ENCODE peak calls at places on chromosomes 13 and 19, in nine cellular contexts. R is CD8-positive, alpha-beta T cell; W is cardiac muscle cell; Y is dorsolateral prefrontal cortex; I is AG09309; U is AG10803; K is hepatocyte; A is A549; G is right lobe of liver. H is an unnamed sample.

GRCh38 chr19:3480383-3481091 is at the start of gene SMIM24:
- DNase-seq in R (no peak), W (no peak), Y (no peak), I (no peak), U (no peak), K (peak), A (no peak), G (no peak), H (no peak)

GRCh38 chr13:39600766-39601165 is 2.2 kb downstream of the LHFPL6 start:
- DNase-seq in R (no peak), W (no peak), Y (no peak), I (no peak), U (no peak), K (no peak), A (no peak), G (no peak), H (no peak)

GRCh38 chr13:81184556-81185265 is 843.8 kb upstream of the SPRY2 start:
- DNase-seq in R (no peak), W (no peak), Y (no peak), I (no peak), U (no peak), K (no peak), A (no peak), G (no peak), H (no peak)

GRCh38 chr19:33063356-33064116 is 1.2 kb downstream of the RHPN2 start:
- DNase-seq in R (no peak), W (peak), Y (no peak), I (no peak), U (peak), K (peak), A (no peak), G (peak), H (no peak)

GRCh38 chr19:15828121-15828620 is 12.7 kb upstream of the OR10H1 start:
- DNase-seq in R (no peak), W (no peak), Y (no peak), I (no peak), U (no peak), K (no peak), A (no peak), G (no peak), H (no peak)

GRCh38 chr13:40786568-40786996 is 2.8 kb upstream of the SLC25A15 start:
- DNase-seq in R (no peak), W (no peak), Y (no peak), I (no peak), U (no peak), K (no peak), A (no peak), G (peak), H (no peak)

GRCh38 chr13:91647361-91647970 is 249.0 kb downstream of the GPC5 start:
- DNase-seq in R (no peak), W (no peak), Y (no peak), I (no peak), U (no peak), K (peak), A (no peak), G (no peak), H (peak)

GRCh38 chr13:46804391-46804815 is 7.4 kb upstream of the ESD start:
- DNase-seq in R (no peak), W (no peak), Y (no peak), I (peak), U (peak), K (no peak), A (peak), G (no peak), H (no peak)

GRCh38 chr13:28493740-28494536 is 990 bp downstream of the FLT1 start:
- DNase-seq in R (no peak), W (peak), Y (no peak), I (no peak), U (no peak), K (no peak), A (no peak), G (peak), H (no peak)

GRCh38 chr19:51716925-51717324 is 6.9 kb downstream of the HAS1 start:
- DNase-seq in R (no peak), W (no peak), Y (no peak), I (no peak), U (no peak), K (no peak), A (no peak), G (no peak), H (no peak)

GRCh38 chr13:114063545-114064515 is 68.6 kb downstream of the RASA3 start:
- DNase-seq in R (peak), W (no peak), Y (no peak), I (peak), U (peak), K (no peak), A (no peak), G (peak), H (peak)

GRCh38 chr19:5038631-5039271 is 69.8 kb downstream of the KDM4B start:
- DNase-seq in R (no peak), W (no peak), Y (no peak), I (no peak), U (peak), K (no peak), A (peak), G (no peak), H (peak)

GRCh38 chr13:23743269-23743668 is 145.9 kb downstream of the MIPEP start:
- DNase-seq in R (no peak), W (no peak), Y (no peak), I (no peak), U (no peak), K (no peak), A (no peak), G (no peak), H (no peak)

GRCh38 chr19:29771708-29772415 is 39.9 kb upstream of the CCNE1 start:
- DNase-seq in R (peak), W (peak), Y (peak), I (peak), U (peak), K (peak), A (peak), G (peak), H (peak)

GRCh38 chr13:110137677-110138008 is 169.3 kb downstream of the COL4A1 start:
- DNase-seq in R (no peak), W (peak), Y (peak), I (no peak), U (peak), K (peak), A (peak), G (peak), H (peak)

GRCh38 chr19:28067882-28068281 is 1145.1 kb downstream of the UQCRFS1 start:
- DNase-seq in R (no peak), W (no peak), Y (no peak), I (no peak), U (no peak), K (no peak), A (no peak), G (no peak), H (peak)

GRCh38 chr19:46347572-46347883 is 641 bp downstream of the PPP5C start:
- DNase-seq in R (no peak), W (no peak), Y (no peak), I (no peak), U (no peak), K (no peak), A (no peak), G (no peak), H (no peak)

GRCh38 chr19:46346821-46347571 is at the start of gene PPP5C:
- DNase-seq in R (peak), W (peak), Y (peak), I (peak), U (peak), K (peak), A (peak), G (peak), H (peak)

GRCh38 chr19:46350029-46350757 is 3.3 kb downstream of the PPP5C start:
- DNase-seq in R (no peak), W (no peak), Y (no peak), I (no peak), U (no peak), K (no peak), A (no peak), G (no peak), H (peak)

GRCh38 chr19:46349311-46349993 is 2.6 kb downstream of the PPP5C start:
- DNase-seq in R (no peak), W (peak), Y (no peak), I (no peak), U (no peak), K (no peak), A (no peak), G (no peak), H (peak)

GRCh38 chr19:46347985-46348384 is 1.1 kb downstream of the PPP5C start:
- DNase-seq in R (no peak), W (no peak), Y (no peak), I (no peak), U (no peak), K (no peak), A (no peak), G (no peak), H (no peak)
- H3K4me3 ChIP-seq in R (peak), W (peak), Y (peak), I (peak), U (peak), K (peak), A (peak), G (no peak), H (peak)

GRCh38 chr13:32262165-32262564 is 53.0 kb downstream of the ZAR1L start:
- DNase-seq in R (no peak), W (no peak), Y (no peak), I (no peak), U (no peak), K (no peak), A (no peak), G (no peak), H (no peak)

GRCh38 chr13:32257649-32258048 is 57.5 kb downstream of the ZAR1L start:
- DNase-seq in R (no peak), W (no peak), Y (no peak), I (no peak), U (no peak), K (no peak), A (no peak), G (no peak), H (no peak)

GRCh38 chr13:32256243-32256642 is 58.9 kb downstream of the ZAR1L start:
- DNase-seq in R (no peak), W (no peak), Y (no peak), I (no peak), U (no peak), K (no peak), A (no peak), G (peak), H (no peak)

GRCh38 chr13:32261567-32261966 is 53.6 kb downstream of the ZAR1L start:
- DNase-seq in R (no peak), W (peak), Y (peak), I (peak), U (peak), K (peak), A (no peak), G (peak), H (no peak)

DNA sequence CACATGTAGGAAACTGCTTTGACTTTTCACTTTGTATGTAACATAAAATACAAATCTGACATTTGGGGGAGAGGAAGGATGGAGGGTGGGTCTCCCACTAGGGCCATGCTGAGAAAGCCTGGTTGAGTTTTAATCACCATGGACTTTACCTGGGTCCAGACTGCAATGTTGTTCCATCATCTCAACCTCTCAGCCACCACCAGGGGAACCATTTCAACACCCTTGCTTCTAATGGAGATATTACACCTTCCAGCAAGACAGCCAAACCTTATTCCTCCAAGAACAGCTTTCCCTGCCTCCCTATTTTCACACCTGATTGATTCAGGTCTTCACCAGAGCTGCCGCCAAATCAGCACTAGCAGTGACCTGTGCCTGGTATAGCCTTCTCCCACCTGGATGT is 56.0 kb downstream of the ZAR1L start:
- DNase-seq in R (no peak), W (no peak), Y (no peak), I (no peak), U (no peak), K (no peak), A (no peak), G (no peak), H (no peak)
- TF ChIP-seq CTCF in R (no peak), W (no peak), Y (no peak), I (no peak), U (no peak), K (no peak), A (no peak), G (no peak), H (peak)

GRCh38 chr13:37198629-37199028 is 93.2 kb upstream of the CSNK1A1L start:
- DNase-seq in R (no peak), W (no peak), Y (no peak), I (no peak), U (no peak), K (no peak), A (no peak), G (no peak), H (no peak)

GRCh38 chr13:37192986-37193385 is 87.5 kb upstream of the CSNK1A1L start:
- DNase-seq in R (no peak), W (no peak), Y (no peak), I (no peak), U (peak), K (no peak), A (no peak), G (no peak), H (no peak)

DNA sequence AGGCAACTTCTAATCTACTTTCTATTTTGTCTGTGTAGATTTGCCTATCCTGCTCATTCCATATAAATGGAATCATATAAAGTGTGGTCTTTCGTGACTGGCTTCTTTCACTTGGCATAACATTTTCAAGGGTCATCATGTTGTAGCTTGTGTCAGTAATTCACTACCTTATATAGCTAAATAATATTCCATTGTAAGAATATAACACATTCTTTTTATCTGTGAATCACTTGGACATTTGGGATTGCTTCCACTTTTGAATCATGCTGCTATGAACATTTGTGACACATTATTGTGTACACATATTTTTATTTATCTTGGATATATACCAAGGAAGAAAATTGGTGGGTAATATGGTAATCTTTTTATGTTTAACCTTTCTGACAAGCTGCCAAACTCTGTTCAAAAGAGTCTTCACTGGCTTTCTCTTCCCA is 89.0 kb upstream of the CSNK1A1L start:
- DNase-seq in R (no peak), W (no peak), Y (no peak), I (peak), U (peak), K (no peak), A (no peak), G (no peak), H (no peak)
- H3K4me3 ChIP-seq in R (no peak), W (no peak), Y (no peak), I (no peak), U (no peak), K (no peak), A (no peak), G (no peak), H (no peak)

GRCh38 chr19:9914315-9915207 is 21.8 kb downstream of the OLFM2 start:
- DNase-seq in R (peak), W (peak), Y (peak), I (no peak), U (peak), K (peak), A (peak), G (peak), H (peak)
- TF ChIP-seq CTCF in R (peak), W (peak), Y (peak), I (peak), U (peak), K (peak), A (peak), G (peak), H (peak)

DNA sequence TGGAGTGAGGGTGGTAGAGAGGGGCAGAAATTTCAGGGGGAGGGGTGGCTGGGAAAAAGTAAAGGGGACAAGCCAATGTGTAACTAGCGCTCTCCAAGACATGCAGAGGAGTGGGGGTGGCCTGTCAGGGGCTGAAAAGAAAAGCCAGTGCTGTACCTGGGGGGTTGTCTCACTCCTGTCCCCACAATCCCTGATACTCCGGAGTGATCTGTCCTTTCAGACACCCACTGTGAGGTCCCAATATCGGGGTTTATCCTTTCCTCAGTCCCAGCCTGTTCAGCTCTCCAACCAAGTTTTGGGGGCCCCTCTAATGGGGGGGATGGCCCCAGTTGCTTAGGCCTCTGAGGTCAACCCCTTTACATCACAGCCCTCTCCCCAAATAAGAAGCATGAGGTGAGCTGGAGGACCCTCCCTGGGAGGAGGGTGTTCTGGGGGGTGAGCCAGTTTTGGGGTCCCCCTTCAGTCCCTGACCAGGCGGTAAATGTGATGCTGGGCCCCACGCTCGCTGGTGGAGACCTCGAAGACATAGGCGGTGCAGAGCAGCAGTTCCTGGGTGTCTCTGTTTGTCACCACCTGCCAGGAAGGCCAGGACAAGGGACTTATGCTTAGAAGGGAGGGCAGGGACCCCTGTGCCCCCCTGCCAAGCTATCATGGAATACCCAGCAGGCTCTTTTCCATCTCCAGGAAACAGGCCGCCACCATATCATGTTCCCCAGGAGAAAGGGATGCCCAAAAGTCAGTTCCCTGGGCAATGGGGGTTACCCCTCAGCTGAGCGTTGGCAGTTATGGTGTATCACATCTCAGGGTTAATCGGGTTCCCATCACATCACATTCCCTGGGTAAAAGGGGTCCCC is 5.9 kb downstream of the CD37 start:
- DNase-seq in R (no peak), W (no peak), Y (no peak), I (no peak), U (no peak), K (no peak), A (no peak), G (no peak), H (no peak)
- H3K4me3 ChIP-seq in R (no peak), W (no peak), Y (no peak), I (no peak), U (no peak), K (no peak), A (no peak), G (no peak), H (no peak)

GRCh38 chr13:26480246-26480855 is 77.1 kb upstream of the WASF3 start:
- DNase-seq in R (no peak), W (no peak), Y (no peak), I (peak), U (peak), K (peak), A (no peak), G (no peak), H (no peak)

GRCh38 chr13:26484196-26484595 is 73.3 kb upstream of the WASF3 start:
- DNase-seq in R (no peak), W (no peak), Y (no peak), I (no peak), U (no peak), K (no peak), A (no peak), G (no peak), H (no peak)

GRCh38 chr13:26485288-26485687 is 72.2 kb upstream of the WASF3 start:
- DNase-seq in R (no peak), W (no peak), Y (no peak), I (no peak), U (no peak), K (no peak), A (no peak), G (no peak), H (no peak)

GRCh38 chr13:26483546-26483945 is 73.9 kb upstream of the WASF3 start:
- DNase-seq in R (no peak), W (no peak), Y (no peak), I (no peak), U (no peak), K (no peak), A (no peak), G (no peak), H (no peak)

DNA sequence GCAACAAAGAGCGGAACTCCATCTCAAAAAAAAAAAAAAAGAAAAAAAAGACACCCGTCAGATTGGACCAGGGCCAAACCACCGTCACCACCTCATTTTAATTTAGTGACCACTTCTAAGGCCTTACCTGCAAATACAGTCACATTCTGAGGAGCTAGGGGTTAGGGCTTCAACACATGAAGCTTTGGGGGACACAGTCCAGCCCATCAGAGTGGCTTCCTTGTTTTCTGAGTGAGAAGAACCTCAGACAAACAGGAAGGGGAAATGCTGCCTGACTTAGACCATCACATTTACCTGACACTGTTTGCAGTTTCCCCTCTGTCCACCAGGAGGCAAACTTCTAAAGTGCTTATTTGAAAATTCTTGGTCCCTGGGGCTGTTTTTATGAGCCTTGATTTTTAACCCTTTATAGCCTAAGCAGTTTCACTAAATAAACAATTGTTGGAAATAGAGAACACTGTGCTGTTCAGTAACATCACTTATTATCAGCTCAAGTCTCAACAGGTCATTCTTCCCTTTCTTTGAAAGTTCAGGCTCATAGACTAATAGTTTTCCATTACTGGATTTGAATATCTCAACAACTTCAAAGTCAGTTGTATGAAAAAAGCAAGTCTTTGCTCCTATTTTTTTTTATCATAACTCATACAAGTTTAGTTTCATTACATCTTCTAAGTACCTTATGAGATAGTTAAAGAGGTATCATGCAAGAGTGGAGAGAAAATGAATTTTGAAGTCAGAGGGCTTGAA is 74.9 kb upstream of the WASF3 start:
- DNase-seq in R (peak), W (peak), Y (peak), I (peak), U (peak), K (peak), A (peak), G (no peak), H (peak)
- TF ChIP-seq CTCF in R (peak), W (peak), Y (peak), I (peak), U (peak), K (peak), A (peak), G (peak), H (peak)

GRCh38 chr13:51587372-51587771 is 3.1 kb downstream of the WDFY2 start:
- DNase-seq in R (no peak), W (no peak), Y (no peak), I (no peak), U (no peak), K (no peak), A (no peak), G (no peak), H (no peak)
- H3K4me3 ChIP-seq in R (no peak), W (no peak), Y (no peak), I (no peak), U (no peak), K (no peak), A (no peak), G (no peak), H (no peak)